ENCODE peak calls at places on chromosomes 11 and 22, in nine cellular contexts. D is gastrocnemius medialis, E is Panc1, M is GM20000, Y is BJ, R is neural progenitor cell, S is type B pancreatic cell, Q is fibroblast of villous mesenchyme, I is chondrocyte. L is an unnamed sample.

GRCh38 chr22:18997925-18998315 is 61.8 kb upstream of the PRODH start:
- DNase-seq in D (no peak), E (no peak), M (no peak), Y (no peak), R (peak), S (no peak), Q (no peak), I (no peak), L (no peak)

GRCh38 chr11:121086866-121087265 is 14.2 kb upstream of the TECTA start:
- DNase-seq in D (no peak), E (no peak), M (no peak), Y (no peak), R (no peak), S (no peak), Q (peak), I (no peak), L (no peak)

GRCh38 chr22:38317237-38317994 is at the start of gene CSNK1E:
- DNase-seq in D (peak), E (no peak), M (peak), Y (no peak), R (peak), S (peak), Q (peak), I (no peak), L (peak)

GRCh38 chr22:26302726-26303125 is 126.3 kb upstream of the ASPHD2 start:
- DNase-seq in D (no peak), E (no peak), M (no peak), Y (no peak), R (no peak), S (no peak), Q (no peak), I (no peak), L (no peak)

GRCh38 chr11:130325691-130326090 is 11.0 kb upstream of the ZBTB44 start:
- DNase-seq in D (no peak), E (no peak), M (no peak), Y (no peak), R (no peak), S (no peak), Q (no peak), I (no peak), L (no peak)

GRCh38 chr22:32410459-32410858 is 1.6 kb downstream of the RTCB start:
- DNase-seq in D (no peak), E (no peak), M (no peak), Y (no peak), R (no peak), S (no peak), Q (no peak), I (no peak), L (no peak)

GRCh38 chr22:39932918-39933649 is 27.1 kb upstream of the TMA7B start:
- DNase-seq in D (no peak), E (peak), M (peak), Y (no peak), R (peak), S (no peak), Q (peak), I (no peak), L (no peak)

GRCh38 chr11:5291207-5291838 is 10.4 kb downstream of the OR51B4 start:
- DNase-seq in D (no peak), E (peak), M (peak), Y (no peak), R (peak), S (no peak), Q (peak), I (no peak), L (no peak)

GRCh38 chr11:93051181-93051580 is 81.7 kb downstream of the MTNR1B start:
- DNase-seq in D (no peak), E (no peak), M (no peak), Y (no peak), R (no peak), S (no peak), Q (peak), I (no peak), L (no peak)

GRCh38 chr22:18119409-18120110 is 9.0 kb downstream of the TUBA8 start:
- DNase-seq in D (peak), E (no peak), M (no peak), Y (no peak), R (no peak), S (no peak), Q (no peak), I (no peak), L (no peak)

GRCh38 chr22:41910599-41911291 is 4.1 kb downstream of the SHISA8 start:
- DNase-seq in D (peak), E (no peak), M (peak), Y (no peak), R (peak), S (no peak), Q (peak), I (no peak), L (no peak)

GRCh38 chr22:39472570-39473556 is 16.1 kb downstream of the MGAT3 start:
- DNase-seq in D (no peak), E (no peak), M (no peak), Y (no peak), R (no peak), S (no peak), Q (peak), I (no peak), L (no peak)

GRCh38 chr11:6565325-6565724 is 38.1 kb downstream of the RRP8 start:
- DNase-seq in D (no peak), E (no peak), M (no peak), Y (no peak), R (no peak), S (no peak), Q (no peak), I (no peak), L (no peak)

GRCh38 chr22:27654536-27655445 is 146.8 kb downstream of the MN1 start:
- DNase-seq in D (peak), E (no peak), M (no peak), Y (no peak), R (peak), S (no peak), Q (peak), I (no peak), L (no peak)

GRCh38 chr11:130523166-130523565 is 74.7 kb downstream of the ADAMTS15 start:
- DNase-seq in D (no peak), E (no peak), M (no peak), Y (no peak), R (no peak), S (no peak), Q (no peak), I (no peak), L (no peak)

GRCh38 chr11:2530131-2530854 is 85.5 kb downstream of the KCNQ1 start:
- DNase-seq in D (no peak), E (no peak), M (no peak), Y (no peak), R (no peak), S (no peak), Q (no peak), I (peak), L (no peak)

GRCh38 chr11:95698939-95699562 is 90.5 kb downstream of the FAM76B start:
- DNase-seq in D (no peak), E (no peak), M (no peak), Y (no peak), R (no peak), S (no peak), Q (peak), I (no peak), L (no peak)

GRCh38 chr11:120350637-120351036 is 14.4 kb downstream of the ARHGEF12 start:
- DNase-seq in D (no peak), E (no peak), M (no peak), Y (no peak), R (no peak), S (no peak), Q (no peak), I (no peak), L (no peak)

GRCh38 chr11:12750181-12750580 is 76.0 kb downstream of the TEAD1 start:
- DNase-seq in D (no peak), E (no peak), M (no peak), Y (no peak), R (no peak), S (no peak), Q (no peak), I (no peak), L (no peak)

GRCh38 chr11:83583953-83584352 is 297.8 kb upstream of the CCDC90B start:
- DNase-seq in D (no peak), E (no peak), M (peak), Y (peak), R (no peak), S (no peak), Q (peak), I (no peak), L (no peak)

GRCh38 chr11:9972917-9973504 is 309.1 kb downstream of the SWAP70 start:
- DNase-seq in D (no peak), E (peak), M (peak), Y (no peak), R (peak), S (no peak), Q (peak), I (no peak), L (no peak)

GRCh38 chr11:112279901-112280267 is 19.2 kb upstream of the PLET1 start:
- DNase-seq in D (peak), E (no peak), M (peak), Y (no peak), R (peak), S (no peak), Q (peak), I (no peak), L (peak)

DNA sequence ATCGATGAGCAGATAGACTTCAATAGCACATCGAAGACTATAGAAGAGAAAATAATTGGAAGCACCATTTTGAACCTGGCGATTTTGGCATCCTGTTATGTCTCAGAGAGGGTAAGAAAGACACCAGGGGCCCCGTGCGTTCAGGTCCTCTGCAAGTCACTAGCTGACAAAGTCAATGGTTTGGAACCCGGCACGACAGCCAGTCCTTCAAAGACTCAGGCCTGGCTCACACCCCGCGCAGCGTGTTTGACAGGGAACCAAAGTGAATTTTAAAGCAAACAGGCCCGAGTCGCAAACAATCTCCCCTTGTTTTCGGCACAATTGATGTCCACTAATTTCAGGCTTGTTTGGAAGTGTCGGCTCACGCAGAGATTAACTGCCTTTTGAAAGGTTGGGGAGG is 716.6 kb downstream of the BRD1 start:
- DNase-seq in D (no peak), E (no peak), M (no peak), Y (no peak), R (peak), S (peak), Q (no peak), I (no peak), L (no peak)
- TF ChIP-seq CTCF in D (no peak), E (no peak), M (no peak), Y (no peak), R (no peak), S (no peak), Q (no peak), I (no peak), L (no peak)

DNA sequence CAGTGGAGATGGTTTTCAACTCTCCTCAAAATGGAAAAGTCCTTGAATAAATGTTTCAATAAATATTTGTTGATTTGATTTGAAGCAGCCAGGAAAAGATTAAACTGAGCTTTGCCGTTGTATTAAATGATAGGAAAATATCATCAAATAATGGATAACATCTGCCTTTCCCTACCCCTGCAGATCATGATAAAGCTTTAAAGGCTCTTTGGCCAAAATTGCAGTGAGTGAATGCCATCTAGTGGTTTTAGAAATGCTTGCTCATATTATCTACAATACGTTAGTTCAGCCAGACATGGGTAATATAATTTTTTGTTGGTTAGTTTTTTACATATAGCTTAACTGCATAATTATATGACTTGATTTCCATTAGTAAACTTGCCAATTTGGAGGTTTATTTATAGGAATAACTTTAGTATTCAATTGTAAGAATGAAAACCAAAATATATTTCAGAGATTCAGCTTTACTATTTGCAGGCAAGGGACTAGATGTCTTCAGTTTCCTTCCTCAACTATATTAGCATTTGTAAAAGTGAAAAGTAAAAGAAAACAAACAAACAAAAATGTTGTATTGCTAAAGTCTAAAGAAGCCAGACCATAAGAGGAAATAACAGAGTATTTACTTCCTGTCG is 159.2 kb downstream of the MSANTD4 start:
- DNase-seq in D (no peak), E (peak), M (peak), Y (no peak), R (peak), S (no peak), Q (peak), I (no peak), L (no peak)
- TF ChIP-seq CTCF in D (peak), E (peak), M (peak), Y (peak), R (peak), S (peak), Q (peak), I (peak), L (peak)

DNA sequence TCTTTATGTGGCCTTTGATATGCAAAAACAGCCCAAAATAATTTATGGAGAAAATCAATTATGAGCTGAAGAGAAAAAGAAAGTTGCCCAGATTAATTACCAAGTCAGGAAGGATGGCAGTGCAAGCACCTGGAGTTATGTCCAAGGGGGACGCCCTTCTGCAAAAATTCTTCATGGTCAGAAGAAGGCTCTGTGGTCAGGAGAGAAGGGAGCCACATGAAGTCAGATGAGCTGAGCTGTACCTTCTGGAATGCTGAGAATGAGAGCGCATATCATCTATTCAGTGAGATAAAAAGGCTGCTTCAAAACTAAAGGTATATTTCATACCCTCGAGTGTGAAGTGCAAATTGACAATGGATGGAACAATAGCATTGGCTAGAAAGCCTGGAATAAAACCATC is 607.4 kb downstream of the NTM start:
- DNase-seq in D (no peak), E (no peak), M (no peak), Y (peak), R (no peak), S (no peak), Q (no peak), I (no peak), L (no peak)
- TF ChIP-seq CTCF in D (no peak), E (no peak), M (no peak), Y (no peak), R (no peak), S (no peak), Q (no peak), I (no peak), L (no peak)

DNA sequence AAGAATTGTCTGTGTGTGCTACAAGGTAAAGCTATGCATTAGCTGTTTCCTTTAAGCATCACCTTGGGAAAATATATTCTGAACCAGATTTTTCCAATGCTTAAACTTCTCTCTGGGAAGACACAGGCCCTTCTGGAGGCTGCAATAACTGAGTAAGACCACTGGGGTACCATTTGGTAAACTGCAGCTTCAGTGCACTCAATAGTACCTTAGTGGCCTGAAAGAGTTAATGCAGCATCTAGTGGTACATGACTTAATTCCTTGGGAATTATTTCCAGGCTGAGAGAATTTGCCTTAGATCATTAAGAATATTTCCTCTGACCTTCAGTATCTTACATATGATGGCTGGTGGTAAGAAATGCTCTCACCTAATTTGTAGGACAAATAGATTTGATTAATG is 727.4 kb downstream of the DLG2 start:
- DNase-seq in D (no peak), E (no peak), M (no peak), Y (no peak), R (peak), S (no peak), Q (no peak), I (no peak), L (no peak)
- TF ChIP-seq CTCF in D (no peak), E (no peak), M (no peak), Y (no peak), R (peak), S (peak), Q (no peak), I (peak), L (peak)

DNA sequence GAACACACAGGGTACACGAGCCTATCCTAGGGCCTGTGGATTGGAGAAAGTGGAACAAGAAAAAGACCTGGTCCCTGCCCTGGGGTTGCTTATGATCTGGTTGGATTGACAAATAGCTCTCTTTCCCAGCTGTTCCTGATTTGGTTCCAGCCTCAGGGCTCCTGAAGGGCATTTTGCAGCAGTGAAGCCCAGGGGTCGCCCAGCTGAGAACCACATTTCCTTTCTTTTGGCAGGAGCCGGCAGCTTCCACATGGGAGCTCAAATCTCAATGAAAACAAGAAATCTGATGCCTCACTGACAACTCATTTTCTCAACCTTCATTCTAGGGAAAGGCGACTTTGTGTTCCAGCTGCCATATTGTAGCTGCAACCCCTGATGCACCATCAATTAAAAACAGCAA is 140.6 kb upstream of the CADM1 start:
- DNase-seq in D (no peak), E (no peak), M (no peak), Y (no peak), R (no peak), S (no peak), Q (no peak), I (no peak), L (no peak)
- TF ChIP-seq CTCF in D (no peak), E (no peak), M (no peak), Y (no peak), R (no peak), S (no peak), Q (no peak), I (no peak), L (no peak)

GRCh38 chr11:72553748-72554147 is 119.4 kb upstream of the CLPB start:
- DNase-seq in D (no peak), E (no peak), M (peak), Y (no peak), R (peak), S (no peak), Q (no peak), I (no peak), L (no peak)
- TF ChIP-seq CTCF in D (no peak), E (no peak), M (peak), Y (no peak), R (peak), S (no peak), Q (no peak), I (no peak), L (peak)

GRCh38 chr11:76266701-76267100 is 60.4 kb upstream of the WNT11 start:
- DNase-seq in D (no peak), E (no peak), M (no peak), Y (no peak), R (no peak), S (no peak), Q (no peak), I (no peak), L (no peak)

GRCh38 chr11:76267563-76267962 is 61.3 kb upstream of the WNT11 start:
- DNase-seq in D (no peak), E (no peak), M (no peak), Y (no peak), R (no peak), S (no peak), Q (no peak), I (no peak), L (no peak)

GRCh38 chr11:76269661-76270322 is 63.5 kb upstream of the WNT11 start:
- DNase-seq in D (peak), E (no peak), M (no peak), Y (no peak), R (no peak), S (no peak), Q (no peak), I (no peak), L (no peak)

GRCh38 chr11:76269247-76269646 is 62.9 kb upstream of the WNT11 start:
- DNase-seq in D (peak), E (no peak), M (no peak), Y (no peak), R (no peak), S (no peak), Q (no peak), I (no peak), L (no peak)

GRCh38 chr11:76268498-76268897 is 62.2 kb upstream of the WNT11 start:
- DNase-seq in D (no peak), E (no peak), M (no peak), Y (no peak), R (no peak), S (no peak), Q (no peak), I (no peak), L (no peak)
- TF ChIP-seq CTCF in D (no peak), E (no peak), M (no peak), Y (no peak), R (no peak), S (no peak), Q (no peak), I (no peak), L (no peak)

GRCh38 chr11:128948583-128948982 is 5.9 kb upstream of the TP53AIP1 start:
- DNase-seq in D (no peak), E (no peak), M (no peak), Y (no peak), R (peak), S (no peak), Q (peak), I (no peak), L (no peak)
- TF ChIP-seq CTCF in D (no peak), E (no peak), M (no peak), Y (peak), R (peak), S (peak), Q (peak), I (peak), L (peak)

L was measured in D721Med.